ENCODE peak calls at places on chromosomes 3 and 15, in six cellular contexts. E is left ventricle myocardium inferior, X is ovary, M is osteoblast, G is esophagus muscularis mucosa, R is gastrocnemius medialis. W is an unnamed sample. For H3K27me3, the result is how much of the 10 kb centered on the place peaks cover.

GRCh38 chr3:50373146-50373864 is 14.0 kb upstream of the TMEM115 start:
- DNase-seq in E (no peak), X (no peak), M (no peak), G (no peak), R (no peak), W (no peak)

GRCh38 chr3:193389335-193389734 is 10.8 kb upstream of the ATP13A5 start:
- DNase-seq in E (no peak), X (no peak), M (no peak), G (peak), R (no peak), W (no peak)

GRCh38 chr15:84828433-84828908 is 11.3 kb downstream of the ALPK3 start:
- DNase-seq in E (peak), X (peak), M (peak), G (no peak), R (peak), W (peak)

GRCh38 chr15:98865397-98866339 is 141.9 kb downstream of the PGPEP1L start:
- DNase-seq in E (peak), X (peak), M (peak), G (no peak), R (peak), W (peak)

GRCh38 chr3:188432826-188433525 is 279.0 kb downstream of the LPP start:
- DNase-seq in E (no peak), X (no peak), M (no peak), G (no peak), R (no peak), W (peak)

GRCh38 chr3:72411102-72411501 is 437.1 kb downstream of the SHQ1 start:
- DNase-seq in E (no peak), X (no peak), M (no peak), G (no peak), R (no peak), W (no peak)

GRCh38 chr3:160763073-160763472 is 7.0 kb downstream of the PPM1L start:
- DNase-seq in E (no peak), X (no peak), M (no peak), G (no peak), R (no peak), W (no peak)

GRCh38 chr15:76059320-76060097 is at the start of gene TMEM266:
- DNase-seq in E (peak), X (no peak), M (peak), G (no peak), R (peak), W (peak)

GRCh38 chr3:53145109-53146077 is 15.2 kb upstream of the RFT1 start:
- DNase-seq in E (no peak), X (no peak), M (peak), G (no peak), R (no peak), W (no peak)

GRCh38 chr15:76060098-76060989 is 559 bp downstream of the TMEM266 start:
- DNase-seq in E (no peak), X (no peak), M (no peak), G (no peak), R (no peak), W (no peak)

GRCh38 chr3:65914740-65915366 is 123.9 kb downstream of the MAGI1 start:
- DNase-seq in E (no peak), X (no peak), M (no peak), G (no peak), R (no peak), W (no peak)

GRCh38 chr3:157868881-157869280 is 237.3 kb downstream of the SHOX2 start:
- DNase-seq in E (no peak), X (no peak), M (no peak), G (no peak), R (no peak), W (no peak)

GRCh38 chr3:157865449-157865862 is 240.8 kb downstream of the SHOX2 start:
- DNase-seq in E (no peak), X (no peak), M (no peak), G (no peak), R (no peak), W (peak)

GRCh38 chr3:157871248-157871647 is 235.0 kb downstream of the SHOX2 start:
- DNase-seq in E (no peak), X (no peak), M (no peak), G (no peak), R (no peak), W (no peak)

GRCh38 chr3:157871838-157872497 is 234.3 kb downstream of the SHOX2 start:
- DNase-seq in E (no peak), X (no peak), M (no peak), G (no peak), R (no peak), W (no peak)

GRCh38 chr3:157868168-157868567 is 238.1 kb downstream of the SHOX2 start:
- DNase-seq in E (no peak), X (no peak), M (peak), G (no peak), R (no peak), W (no peak)
- H3K27ac ChIP-seq in E (peak), X (no peak), M (peak), G (peak), R (peak), W (no peak)

DNA sequence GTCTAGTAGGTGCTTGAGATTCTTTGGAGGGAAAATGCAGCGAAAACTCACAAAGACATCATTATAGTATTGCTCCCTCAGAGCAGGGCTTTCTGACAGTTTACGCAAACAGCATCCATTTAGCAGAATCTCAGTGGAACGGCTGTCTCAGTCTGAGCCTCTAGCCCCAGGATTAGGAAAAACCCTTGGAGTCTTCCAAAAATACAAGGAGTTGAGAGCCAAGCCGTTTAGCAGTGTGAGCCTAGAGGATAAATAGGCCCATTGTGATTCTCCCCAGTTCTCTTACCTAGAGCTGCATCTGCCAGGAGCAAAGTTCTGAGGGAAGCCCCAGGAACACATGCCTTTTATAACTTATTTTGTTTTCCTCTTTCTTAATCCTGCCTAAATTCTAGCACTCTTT is 359.6 kb downstream of the NTRK3 start:
- DNase-seq in E (no peak), X (no peak), M (no peak), G (peak), R (no peak), W (no peak)
- TF ChIP-seq CTCF in E (no peak), X (no peak), M (no peak), G (no peak), R (no peak), W (no peak)

DNA sequence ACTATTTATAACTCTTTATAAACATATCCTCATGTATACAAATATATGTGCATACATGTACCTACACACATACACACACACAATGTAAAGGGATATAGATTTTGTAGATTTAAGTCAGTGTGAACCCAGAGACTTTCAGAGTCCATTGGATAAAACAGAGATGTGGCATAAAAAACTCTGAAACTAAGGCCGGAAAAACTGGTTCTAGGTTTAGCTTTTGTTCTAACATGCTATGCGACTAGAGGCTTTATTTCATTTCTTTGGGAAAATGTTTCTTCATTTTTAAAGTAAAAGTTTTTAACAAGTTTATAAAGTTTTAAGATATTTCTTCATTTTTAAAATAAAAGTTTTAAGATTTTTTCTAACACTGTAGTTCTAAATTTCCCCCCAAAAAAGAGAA is 36.7 kb downstream of the ZPLD1 start:
- DNase-seq in E (no peak), X (no peak), M (no peak), G (no peak), R (no peak), W (no peak)
- H3K27me3 ChIP-seq in E (under half), X (under half), M (under half), G (under half), R (under half), W (under half)

DNA sequence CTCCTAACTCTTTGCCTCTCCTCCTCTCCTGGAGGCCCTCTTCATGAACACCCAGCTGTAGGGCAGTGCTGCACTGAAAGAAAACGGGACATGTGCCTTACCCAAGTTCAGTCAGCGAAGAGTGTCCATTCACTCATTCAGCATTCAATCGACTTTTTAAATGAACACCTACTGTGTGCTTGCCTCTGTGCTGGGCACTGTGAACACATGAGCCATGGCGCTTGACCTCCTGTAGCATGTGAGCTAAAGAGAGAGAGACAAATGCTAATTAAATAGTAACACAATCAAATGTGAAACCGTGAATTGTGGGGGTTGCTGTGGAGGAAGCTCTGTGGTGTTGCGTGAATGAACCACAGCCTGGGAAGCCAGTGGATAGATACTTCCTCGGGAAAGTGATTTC is 43.4 kb downstream of the ST6GAL1 start:
- DNase-seq in E (no peak), X (no peak), M (no peak), G (no peak), R (no peak), W (no peak)
- H3K27ac ChIP-seq in E (peak), X (no peak), M (no peak), G (no peak), R (peak), W (no peak)

GRCh38 chr15:58501636-58502178 is 69.9 kb downstream of the LIPC start:
- DNase-seq in E (no peak), X (no peak), M (no peak), G (no peak), R (no peak), W (no peak)

GRCh38 chr15:58501006-58501405 is 69.2 kb downstream of the LIPC start:
- DNase-seq in E (no peak), X (no peak), M (no peak), G (no peak), R (no peak), W (no peak)

GRCh38 chr15:58495836-58496501 is 64.2 kb downstream of the LIPC start:
- DNase-seq in E (no peak), X (no peak), M (no peak), G (no peak), R (no peak), W (no peak)

GRCh38 chr15:58497036-58497785 is 65.4 kb downstream of the LIPC start:
- DNase-seq in E (no peak), X (no peak), M (no peak), G (no peak), R (no peak), W (no peak)

GRCh38 chr15:58498821-58499580 is 67.2 kb downstream of the LIPC start:
- DNase-seq in E (no peak), X (no peak), M (peak), G (no peak), R (no peak), W (peak)
- TF ChIP-seq CTCF in E (no peak), X (no peak), M (no peak), G (no peak), R (no peak), W (no peak)

DNA sequence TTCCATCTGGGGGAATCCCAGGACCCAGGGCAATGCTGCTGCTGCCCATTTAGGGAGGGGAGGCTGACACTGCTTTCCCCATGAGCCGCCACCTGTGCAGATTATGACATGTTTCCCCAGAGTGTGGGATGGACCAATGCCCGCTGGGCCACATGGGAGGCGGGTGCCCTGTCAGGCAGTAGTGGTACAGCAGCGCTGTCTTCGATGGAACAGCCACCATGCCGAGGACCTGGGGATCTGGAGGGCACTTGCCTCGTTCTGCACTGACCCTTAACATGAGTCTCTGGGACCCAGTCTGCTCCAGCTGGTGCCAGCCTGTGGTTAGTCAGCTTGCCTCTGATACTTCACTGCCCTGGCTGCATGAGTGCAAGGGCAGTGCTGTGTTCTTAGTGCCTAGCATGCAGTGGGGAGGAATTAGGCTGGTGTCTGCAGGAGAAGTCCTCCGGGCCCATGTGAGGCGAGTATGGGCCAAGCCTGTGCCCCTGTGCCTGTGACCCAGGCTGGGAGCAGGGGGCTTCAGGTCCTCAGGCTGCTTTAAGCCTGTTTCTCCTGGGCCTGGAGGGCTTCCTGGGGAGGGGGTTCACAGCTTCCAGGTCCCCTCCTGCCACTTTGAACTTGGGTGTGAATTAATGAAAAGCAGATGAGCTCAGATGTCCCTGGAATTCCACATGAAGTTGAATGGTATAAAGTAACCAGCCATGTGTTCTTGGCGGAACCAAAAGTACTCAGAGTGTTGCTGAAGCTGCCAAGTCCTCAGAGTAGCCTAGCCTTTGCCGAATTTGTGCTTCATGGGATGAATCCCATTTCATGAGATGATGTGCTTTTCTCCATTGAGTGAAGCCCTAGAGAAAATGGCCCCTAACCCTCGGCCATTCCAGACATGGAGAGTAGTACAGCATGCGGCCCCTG is 22.9 kb downstream of the KLF13 start:
- DNase-seq in E (peak), X (no peak), M (no peak), G (no peak), R (peak), W (no peak)
- H3K27me3 ChIP-seq in E (under half), X (under half), M (under half), G (under half), R (under half), W (under half)

GRCh38 chr15:66400351-66400774 is 13.7 kb downstream of the MAP2K1 start:
- DNase-seq in E (no peak), X (no peak), M (no peak), G (no peak), R (peak), W (no peak)
- H3K27ac ChIP-seq in E (no peak), X (no peak), M (no peak), G (no peak), R (no peak), W (no peak)